ENCODE peak calls at places on chromosomes 4 and X, in seven cellular contexts. One of them, this sample, is unnamed.

GRCh38 chr4:152185786-152186540 is 349.9 kb downstream of the FBXW7 start:
- DNase-seq in AG09309: no peak
- DNase-seq in activated CD4-positive, alpha-beta memory T cell treated with anti-CD3 and anti-CD28 coated beads, Interleukin-2, amount 10 ng/mL, durations not matched to agents 7 days and 5 days: no peak
- DNase-seq in NCI-H774: no peak
- DNase-seq in SHP77: no peak
- DNase-seq in cardiac septum: no peak
- DNase-seq in WERI-Rb-1: no peak
- DNase-seq in this sample: no peak

GRCh38 chr4:164761233-164761632 is 7.3 kb downstream of the SMIM31 start:
- DNase-seq in AG09309: no peak
- DNase-seq in WERI-Rb-1: no peak
- DNase-seq in SHP77: no peak
- DNase-seq in activated CD4-positive, alpha-beta memory T cell treated with anti-CD3 and anti-CD28 coated beads, Interleukin-2, amount 10 ng/mL, durations not matched to agents 7 days and 5 days: no peak
- DNase-seq in cardiac septum: no peak
- DNase-seq in NCI-H774: no peak
- DNase-seq in this sample: no peak

GRCh38 chr4:8324640-8325239 is 55.2 kb downstream of the HTRA3 start:
- DNase-seq in AG09309: peak
- DNase-seq in cardiac septum: peak
- DNase-seq in SHP77: no peak
- DNase-seq in NCI-H774: no peak
- DNase-seq in WERI-Rb-1: peak
- DNase-seq in activated CD4-positive, alpha-beta memory T cell treated with anti-CD3 and anti-CD28 coated beads, Interleukin-2, amount 10 ng/mL, durations not matched to agents 7 days and 5 days: no peak
- DNase-seq in this sample: no peak

GRCh38 chrX:9899640-9900075 is 67.5 kb upstream of the CLDN34 start:
- DNase-seq in cardiac septum: no peak
- DNase-seq in AG09309: peak
- DNase-seq in SHP77: no peak
- DNase-seq in NCI-H774: no peak
- DNase-seq in WERI-Rb-1: peak
- DNase-seq in activated CD4-positive, alpha-beta memory T cell treated with anti-CD3 and anti-CD28 coated beads, Interleukin-2, amount 10 ng/mL, durations not matched to agents 7 days and 5 days: no peak
- DNase-seq in this sample: no peak

GRCh38 chr4:134278675-134279074 is 77.1 kb upstream of the PABPC4L start:
- DNase-seq in activated CD4-positive, alpha-beta memory T cell treated with anti-CD3 and anti-CD28 coated beads, Interleukin-2, amount 10 ng/mL, durations not matched to agents 7 days and 5 days: no peak
- DNase-seq in NCI-H774: no peak
- DNase-seq in WERI-Rb-1: no peak
- DNase-seq in AG09309: no peak
- DNase-seq in cardiac septum: no peak
- DNase-seq in SHP77: no peak
- DNase-seq in this sample: no peak

GRCh38 chrX:47483310-47484268 is 567 bp upstream of the ZNF41 start:
- DNase-seq in WERI-Rb-1: peak
- DNase-seq in cardiac septum: no peak
- DNase-seq in NCI-H774: no peak
- DNase-seq in activated CD4-positive, alpha-beta memory T cell treated with anti-CD3 and anti-CD28 coated beads, Interleukin-2, amount 10 ng/mL, durations not matched to agents 7 days and 5 days: peak
- DNase-seq in SHP77: no peak
- DNase-seq in AG09309: no peak
- DNase-seq in this sample: no peak

GRCh38 chr4:2817701-2818350 is 24.9 kb downstream of the SH3BP2 start:
- DNase-seq in AG09309: no peak
- DNase-seq in activated CD4-positive, alpha-beta memory T cell treated with anti-CD3 and anti-CD28 coated beads, Interleukin-2, amount 10 ng/mL, durations not matched to agents 7 days and 5 days: peak
- DNase-seq in NCI-H774: no peak
- DNase-seq in SHP77: no peak
- DNase-seq in cardiac septum: no peak
- DNase-seq in WERI-Rb-1: peak
- DNase-seq in this sample: no peak

GRCh38 chr4:87718221-87718620 is 68.1 kb downstream of the DMP1 start:
- DNase-seq in cardiac septum: no peak
- DNase-seq in activated CD4-positive, alpha-beta memory T cell treated with anti-CD3 and anti-CD28 coated beads, Interleukin-2, amount 10 ng/mL, durations not matched to agents 7 days and 5 days: no peak
- DNase-seq in WERI-Rb-1: no peak
- DNase-seq in NCI-H774: no peak
- DNase-seq in SHP77: no peak
- DNase-seq in AG09309: no peak
- DNase-seq in this sample: no peak

GRCh38 chr4:7387925-7388324 is 46.8 kb downstream of the PSAPL1 start:
- DNase-seq in NCI-H774: no peak
- DNase-seq in cardiac septum: peak
- DNase-seq in SHP77: no peak
- DNase-seq in activated CD4-positive, alpha-beta memory T cell treated with anti-CD3 and anti-CD28 coated beads, Interleukin-2, amount 10 ng/mL, durations not matched to agents 7 days and 5 days: peak
- DNase-seq in AG09309: no peak
- DNase-seq in WERI-Rb-1: peak
- DNase-seq in this sample: no peak

GRCh38 chr4:157128395-157128794 is 52.4 kb downstream of the GLRB start:
- DNase-seq in SHP77: no peak
- DNase-seq in cardiac septum: no peak
- DNase-seq in NCI-H774: no peak
- DNase-seq in AG09309: peak
- DNase-seq in activated CD4-positive, alpha-beta memory T cell treated with anti-CD3 and anti-CD28 coated beads, Interleukin-2, amount 10 ng/mL, durations not matched to agents 7 days and 5 days: no peak
- DNase-seq in WERI-Rb-1: peak
- DNase-seq in this sample: no peak

GRCh38 chrX:65194547-65194946 is 218.3 kb upstream of the ZC4H2 start:
- DNase-seq in AG09309: no peak
- DNase-seq in WERI-Rb-1: no peak
- DNase-seq in cardiac septum: no peak
- DNase-seq in SHP77: no peak
- DNase-seq in NCI-H774: no peak
- DNase-seq in activated CD4-positive, alpha-beta memory T cell treated with anti-CD3 and anti-CD28 coated beads, Interleukin-2, amount 10 ng/mL, durations not matched to agents 7 days and 5 days: no peak
- DNase-seq in this sample: no peak

This sample was measured in NCI-H524 treated with DMSO at 0.1 percent for 48 hours.